ENCODE peak calls at places on chromosomes 3 and 15, in six cellular contexts. One of them, this sample, is unnamed.

GRCh38 chr3:190701096-190701532 is 161.4 kb downstream of the GMNC start:
- DNase-seq in GM23338: peak
- DNase-seq in omental fat pad: no peak
- DNase-seq in psoas muscle: no peak
- DNase-seq in choroid plexus epithelial cell: peak
- DNase-seq in epithelial cell of esophagus: peak
- DNase-seq in this sample: no peak

GRCh38 chr3:172271386-172271976 is 176.8 kb downstream of the GHSR start:
- DNase-seq in choroid plexus epithelial cell: no peak
- DNase-seq in epithelial cell of esophagus: no peak
- DNase-seq in psoas muscle: no peak
- DNase-seq in omental fat pad: no peak
- DNase-seq in GM23338: no peak
- DNase-seq in this sample: no peak

GRCh38 chr3:159829056-159829995 is 159.3 kb upstream of the IL12A start:
- DNase-seq in omental fat pad: no peak
- DNase-seq in choroid plexus epithelial cell: peak
- DNase-seq in psoas muscle: peak
- DNase-seq in epithelial cell of esophagus: peak
- DNase-seq in GM23338: no peak
- DNase-seq in this sample: no peak

GRCh38 chr15:36323607-36324006 is 255.8 kb upstream of the CDIN1 start:
- DNase-seq in choroid plexus epithelial cell: no peak
- DNase-seq in epithelial cell of esophagus: no peak
- DNase-seq in psoas muscle: no peak
- DNase-seq in omental fat pad: no peak
- DNase-seq in GM23338: no peak
- DNase-seq in this sample: no peak

GRCh38 chr15:95377251-95377852 is 953.1 kb upstream of the NR2F2 start:
- DNase-seq in psoas muscle: no peak
- DNase-seq in epithelial cell of esophagus: no peak
- DNase-seq in choroid plexus epithelial cell: peak
- DNase-seq in omental fat pad: no peak
- DNase-seq in GM23338: no peak
- DNase-seq in this sample: no peak

GRCh38 chr3:42537350-42537749 is 34.9 kb downstream of the VIPR1 start:
- DNase-seq in choroid plexus epithelial cell: no peak
- DNase-seq in GM23338: no peak
- DNase-seq in psoas muscle: no peak
- DNase-seq in epithelial cell of esophagus: no peak
- DNase-seq in omental fat pad: no peak
- DNase-seq in this sample: no peak

GRCh38 chr3:19124752-19125151 is 23.6 kb upstream of the KCNH8 start:
- DNase-seq in epithelial cell of esophagus: no peak
- DNase-seq in omental fat pad: no peak
- DNase-seq in psoas muscle: no peak
- DNase-seq in GM23338: no peak
- DNase-seq in choroid plexus epithelial cell: no peak
- DNase-seq in this sample: no peak

GRCh38 chr15:29925227-29926082 is 103.2 kb upstream of the TJP1 start:
- DNase-seq in psoas muscle: peak
- DNase-seq in epithelial cell of esophagus: peak
- DNase-seq in omental fat pad: no peak
- DNase-seq in GM23338: peak
- DNase-seq in choroid plexus epithelial cell: peak
- DNase-seq in this sample: no peak

GRCh38 chr3:2826453-2826852 is 283.7 kb downstream of the IL5RA start:
- DNase-seq in epithelial cell of esophagus: no peak
- DNase-seq in GM23338: no peak
- DNase-seq in choroid plexus epithelial cell: no peak
- DNase-seq in psoas muscle: no peak
- DNase-seq in omental fat pad: no peak
- DNase-seq in this sample: no peak

GRCh38 chr3:83515123-83515522 is 1443.7 kb upstream of the CADM2 start:
- DNase-seq in epithelial cell of esophagus: no peak
- DNase-seq in GM23338: no peak
- DNase-seq in psoas muscle: no peak
- DNase-seq in omental fat pad: no peak
- DNase-seq in choroid plexus epithelial cell: no peak
- DNase-seq in this sample: no peak

GRCh38 chr15:74445816-74446763 is 12.3 kb upstream of the SEMA7A start:
- DNase-seq in GM23338: no peak
- DNase-seq in psoas muscle: no peak
- DNase-seq in epithelial cell of esophagus: no peak
- DNase-seq in omental fat pad: no peak
- DNase-seq in choroid plexus epithelial cell: no peak
- DNase-seq in this sample: no peak

GRCh38 chr15:85010114-85010471 is 28.4 kb downstream of the PDE8A start:
- DNase-seq in GM23338: no peak
- DNase-seq in psoas muscle: no peak
- DNase-seq in choroid plexus epithelial cell: no peak
- DNase-seq in epithelial cell of esophagus: no peak
- DNase-seq in omental fat pad: no peak
- DNase-seq in this sample: no peak

GRCh38 chr15:85008474-85009260 is 27.0 kb downstream of the PDE8A start:
- DNase-seq in choroid plexus epithelial cell: no peak
- DNase-seq in epithelial cell of esophagus: no peak
- DNase-seq in omental fat pad: no peak
- DNase-seq in psoas muscle: no peak
- DNase-seq in GM23338: no peak
- DNase-seq in this sample: no peak

GRCh38 chr15:85011210-85011571 is 29.5 kb downstream of the PDE8A start:
- DNase-seq in psoas muscle: no peak
- DNase-seq in GM23338: no peak
- DNase-seq in epithelial cell of esophagus: no peak
- DNase-seq in omental fat pad: no peak
- DNase-seq in choroid plexus epithelial cell: no peak
- DNase-seq in this sample: no peak

GRCh38 chr15:85009435-85009834 is 27.8 kb downstream of the PDE8A start:
- DNase-seq in psoas muscle: no peak
- DNase-seq in epithelial cell of esophagus: no peak
- DNase-seq in omental fat pad: no peak
- DNase-seq in GM23338: no peak
- DNase-seq in choroid plexus epithelial cell: no peak
- DNase-seq in this sample: no peak

DNA sequence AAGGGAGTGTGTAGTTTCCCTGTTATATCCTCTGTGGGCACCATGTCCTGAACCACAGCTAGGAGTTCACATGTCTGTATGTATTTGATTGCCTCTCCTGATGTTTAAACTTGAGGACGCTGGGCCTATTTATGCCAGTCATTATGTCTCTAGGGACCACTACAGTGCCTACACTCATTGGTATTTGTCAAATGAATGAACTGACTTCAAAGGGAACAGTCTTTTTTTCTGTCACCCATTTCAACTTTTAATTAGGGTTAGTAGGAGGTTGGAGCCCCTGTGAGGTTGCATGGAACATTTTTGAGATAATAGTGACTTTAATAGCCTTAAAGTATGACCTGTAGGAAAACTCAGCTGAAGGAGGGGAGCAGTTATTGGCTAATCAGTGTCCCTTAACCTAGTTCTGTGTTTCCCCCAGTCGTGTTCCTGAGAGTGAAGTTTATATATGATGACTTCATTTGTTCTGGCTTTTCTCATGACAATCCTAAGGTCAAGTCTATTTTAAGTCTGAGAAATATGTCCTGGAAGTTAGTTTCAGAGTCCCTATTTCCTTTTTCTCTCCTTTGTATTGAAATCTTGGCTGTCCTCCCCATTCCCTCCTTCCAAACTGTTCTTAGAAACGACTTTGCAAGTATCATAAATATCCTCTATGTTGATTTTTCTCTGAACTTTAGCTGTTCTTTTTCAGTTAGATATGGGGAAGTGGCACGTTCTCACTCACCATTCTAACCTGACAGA is 29.0 kb downstream of the PDE8A start:
- DNase-seq in omental fat pad: no peak
- DNase-seq in epithelial cell of esophagus: no peak
- DNase-seq in choroid plexus epithelial cell: peak
- DNase-seq in GM23338: no peak
- DNase-seq in psoas muscle: no peak
- DNase-seq in this sample: no peak
- TF ChIP-seq CTCF in omental fat pad: no peak
- TF ChIP-seq CTCF in epithelial cell of esophagus: no peak
- TF ChIP-seq CTCF in choroid plexus epithelial cell: no peak
- TF ChIP-seq CTCF in GM23338: no peak
- TF ChIP-seq CTCF in psoas muscle: peak
- TF ChIP-seq CTCF in this sample: no peak

GRCh38 chr3:152964901-152965609 is 130.1 kb downstream of the P2RY1 start:
- DNase-seq in epithelial cell of esophagus: no peak
- DNase-seq in omental fat pad: no peak
- DNase-seq in psoas muscle: no peak
- DNase-seq in choroid plexus epithelial cell: no peak
- DNase-seq in GM23338: no peak
- DNase-seq in this sample: no peak

GRCh38 chr3:152957488-152957887 is 122.6 kb downstream of the P2RY1 start:
- DNase-seq in omental fat pad: no peak
- DNase-seq in psoas muscle: no peak
- DNase-seq in choroid plexus epithelial cell: no peak
- DNase-seq in GM23338: no peak
- DNase-seq in epithelial cell of esophagus: peak
- DNase-seq in this sample: no peak

GRCh38 chr3:152960684-152961083 is 125.8 kb downstream of the P2RY1 start:
- DNase-seq in psoas muscle: no peak
- DNase-seq in choroid plexus epithelial cell: peak
- DNase-seq in GM23338: no peak
- DNase-seq in epithelial cell of esophagus: peak
- DNase-seq in omental fat pad: no peak
- DNase-seq in this sample: no peak

DNA sequence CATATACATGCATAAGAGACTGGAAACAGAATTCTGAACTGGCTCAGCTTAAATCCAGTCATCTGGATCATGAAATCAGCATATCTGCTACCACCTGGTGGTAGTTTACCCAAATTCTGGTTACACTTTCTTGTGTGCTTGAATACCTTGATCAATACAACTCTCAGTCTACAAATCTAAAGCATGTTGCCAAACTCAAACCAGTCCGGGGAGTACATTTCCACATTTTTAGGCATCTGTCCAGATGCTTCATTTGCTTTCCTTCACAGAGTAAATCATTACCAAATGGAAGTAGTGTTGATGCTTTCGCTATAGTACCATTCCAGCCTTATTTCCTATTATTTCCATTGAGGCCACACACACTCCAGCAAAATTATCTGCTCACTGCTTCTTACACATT is 126.4 kb downstream of the P2RY1 start:
- DNase-seq in omental fat pad: no peak
- DNase-seq in GM23338: peak
- DNase-seq in psoas muscle: no peak
- DNase-seq in epithelial cell of esophagus: peak
- DNase-seq in choroid plexus epithelial cell: peak
- DNase-seq in this sample: no peak
- TF ChIP-seq CTCF in omental fat pad: no peak
- TF ChIP-seq CTCF in GM23338: peak
- TF ChIP-seq CTCF in psoas muscle: peak
- TF ChIP-seq CTCF in epithelial cell of esophagus: peak
- TF ChIP-seq CTCF in choroid plexus epithelial cell: peak
- TF ChIP-seq CTCF in this sample: no peak

DNA sequence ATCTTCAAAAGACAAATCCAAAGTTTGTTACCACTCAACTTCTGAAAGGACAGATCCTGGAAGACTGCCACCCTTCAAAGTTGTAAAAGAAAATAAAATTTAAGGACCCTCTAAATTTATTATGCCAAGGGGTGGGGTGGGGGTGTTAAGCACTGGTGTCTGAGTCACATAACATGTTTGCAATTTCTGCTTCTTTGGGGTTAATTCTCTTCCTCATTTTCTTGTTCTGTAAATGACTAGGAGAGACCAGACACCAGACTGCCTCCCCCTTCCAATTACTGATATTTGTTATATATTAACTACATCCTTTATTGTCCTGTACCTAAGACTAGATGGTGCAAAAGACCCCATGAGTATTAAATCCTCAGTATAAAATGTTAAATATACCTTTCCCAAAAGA is 242.8 kb downstream of the ZNF385D start:
- DNase-seq in psoas muscle: no peak
- DNase-seq in choroid plexus epithelial cell: no peak
- DNase-seq in omental fat pad: no peak
- DNase-seq in epithelial cell of esophagus: no peak
- DNase-seq in GM23338: no peak
- DNase-seq in this sample: no peak
- TF ChIP-seq CTCF in psoas muscle: no peak
- TF ChIP-seq CTCF in choroid plexus epithelial cell: no peak
- TF ChIP-seq CTCF in omental fat pad: no peak
- TF ChIP-seq CTCF in epithelial cell of esophagus: no peak
- TF ChIP-seq CTCF in GM23338: no peak
- TF ChIP-seq CTCF in this sample: no peak

GRCh38 chr3:78978037-78978436 is 789.8 kb downstream of the ROBO1 start:
- DNase-seq in psoas muscle: no peak
- DNase-seq in omental fat pad: no peak
- DNase-seq in epithelial cell of esophagus: peak
- DNase-seq in GM23338: peak
- DNase-seq in choroid plexus epithelial cell: peak
- DNase-seq in this sample: no peak
- TF ChIP-seq CTCF in psoas muscle: peak
- TF ChIP-seq CTCF in omental fat pad: no peak
- TF ChIP-seq CTCF in epithelial cell of esophagus: peak
- TF ChIP-seq CTCF in GM23338: peak
- TF ChIP-seq CTCF in choroid plexus epithelial cell: peak
- TF ChIP-seq CTCF in this sample: no peak

GRCh38 chr3:127038476-127038875 is 55.6 kb downstream of the PLXNA1 start:
- DNase-seq in omental fat pad: no peak
- DNase-seq in psoas muscle: peak
- DNase-seq in epithelial cell of esophagus: no peak
- DNase-seq in choroid plexus epithelial cell: no peak
- DNase-seq in GM23338: no peak
- DNase-seq in this sample: no peak
- TF ChIP-seq CTCF in omental fat pad: no peak
- TF ChIP-seq CTCF in psoas muscle: no peak
- TF ChIP-seq CTCF in epithelial cell of esophagus: no peak
- TF ChIP-seq CTCF in choroid plexus epithelial cell: no peak
- TF ChIP-seq CTCF in GM23338: no peak
- TF ChIP-seq CTCF in this sample: no peak

GRCh38 chr3:127405791-127406190 is 117.9 kb upstream of the PRR20G start:
- DNase-seq in GM23338: no peak
- DNase-seq in epithelial cell of esophagus: no peak
- DNase-seq in choroid plexus epithelial cell: no peak
- DNase-seq in psoas muscle: no peak
- DNase-seq in omental fat pad: no peak
- DNase-seq in this sample: no peak

GRCh38 chr3:127408022-127408683 is 120.3 kb upstream of the PRR20G start:
- DNase-seq in psoas muscle: no peak
- DNase-seq in GM23338: no peak
- DNase-seq in omental fat pad: no peak
- DNase-seq in choroid plexus epithelial cell: no peak
- DNase-seq in epithelial cell of esophagus: no peak
- DNase-seq in this sample: no peak

GRCh38 chr3:127404614-127405598 is 117.1 kb upstream of the PRR20G start:
- DNase-seq in psoas muscle: no peak
- DNase-seq in epithelial cell of esophagus: no peak
- DNase-seq in choroid plexus epithelial cell: no peak
- DNase-seq in omental fat pad: no peak
- DNase-seq in GM23338: no peak
- DNase-seq in this sample: no peak

GRCh38 chr3:127407026-127407939 is 119.4 kb upstream of the PRR20G start:
- DNase-seq in omental fat pad: no peak
- DNase-seq in psoas muscle: no peak
- DNase-seq in choroid plexus epithelial cell: no peak
- DNase-seq in GM23338: no peak
- DNase-seq in epithelial cell of esophagus: no peak
- DNase-seq in this sample: no peak

GRCh38 chr3:127406309-127407025 is 118.6 kb upstream of the PRR20G start:
- DNase-seq in epithelial cell of esophagus: peak
- DNase-seq in choroid plexus epithelial cell: no peak
- DNase-seq in omental fat pad: no peak
- DNase-seq in GM23338: peak
- DNase-seq in psoas muscle: no peak
- DNase-seq in this sample: no peak
- TF ChIP-seq CTCF in epithelial cell of esophagus: peak
- TF ChIP-seq CTCF in choroid plexus epithelial cell: peak
- TF ChIP-seq CTCF in omental fat pad: no peak
- TF ChIP-seq CTCF in GM23338: peak
- TF ChIP-seq CTCF in psoas muscle: no peak
- TF ChIP-seq CTCF in this sample: no peak

GRCh38 chr3:62229908-62230307 is 143.4 kb downstream of the FEZF2 start:
- DNase-seq in psoas muscle: no peak
- DNase-seq in epithelial cell of esophagus: peak
- DNase-seq in omental fat pad: no peak
- DNase-seq in GM23338: peak
- DNase-seq in choroid plexus epithelial cell: peak
- DNase-seq in this sample: no peak
- TF ChIP-seq CTCF in psoas muscle: peak
- TF ChIP-seq CTCF in epithelial cell of esophagus: peak
- TF ChIP-seq CTCF in omental fat pad: no peak
- TF ChIP-seq CTCF in GM23338: peak
- TF ChIP-seq CTCF in choroid plexus epithelial cell: peak
- TF ChIP-seq CTCF in this sample: no peak

This sample was measured in natural killer cell.